ENCODE peak calls at places on chromosome 5, in four cellular contexts. S, I, K and Q are unnamed samples.

GRCh38 chr5:121325930-121326329 is 525.8 kb upstream of the FTMT start:
- DNase-seq in I (no peak), K (no peak), S (peak), Q (no peak)

GRCh38 chr5:171975877-171976667 is 30.4 kb downstream of the FBXW11 start:
- DNase-seq in K (no peak), S (no peak), I (no peak), Q (no peak)

GRCh38 chr5:135651156-135651555 is 72.4 kb upstream of the CXCL14 start:
- DNase-seq in I (no peak), S (peak), K (no peak), Q (no peak)

GRCh38 chr5:17096975-17097695 is 120.3 kb upstream of the BASP1 start:
- DNase-seq in K (no peak), I (no peak), S (no peak), Q (no peak)

GRCh38 chr5:23484094-23484493 is 23.3 kb upstream of the PRDM9 start:
- DNase-seq in S (peak), K (no peak), I (no peak), Q (no peak)

GRCh38 chr5:72438141-72438540 is 69.1 kb downstream of the ZNF366 start:
- DNase-seq in K (no peak), I (no peak), S (peak), Q (peak)

GRCh38 chr5:97388794-97389193 is 205.7 kb upstream of the RIOK2 start:
- DNase-seq in I (no peak), S (peak), K (no peak), Q (no peak)

GRCh38 chr5:5239191-5239590 is 99.1 kb downstream of the ADAMTS16 start:
- DNase-seq in S (no peak), K (no peak), I (no peak), Q (no peak)

GRCh38 chr5:6434737-6435136 is 13.9 kb upstream of the UBE2QL1 start:
- DNase-seq in S (no peak), K (no peak), I (no peak), Q (no peak)

GRCh38 chr5:135073771-135074345 is 39.8 kb upstream of the PITX1 start:
- DNase-seq in S (no peak), K (no peak), I (no peak), Q (no peak)

GRCh38 chr5:94043311-94043710 is 301.9 kb upstream of the POU5F2 start:
- DNase-seq in K (no peak), I (no peak), S (peak), Q (no peak)

GRCh38 chr5:173764321-173765029 is 123.7 kb upstream of the CPEB4 start:
- DNase-seq in S (peak), I (no peak), K (peak), Q (peak)

GRCh38 chr5:95262933-95263660 is 21.8 kb downstream of the MCTP1 start:
- DNase-seq in S (no peak), I (no peak), K (no peak), Q (no peak)

GRCh38 chr5:27140831-27141230 is 102.4 kb upstream of the CDH9 start:
- DNase-seq in S (no peak), K (no peak), I (no peak), Q (no peak)

GRCh38 chr5:22541037-22541436 is 312.1 kb downstream of the CDH12 start:
- DNase-seq in K (no peak), S (no peak), I (no peak), Q (no peak)

GRCh38 chr5:96885518-96886338 is 9.4 kb downstream of the ERAP2 start:
- DNase-seq in S (no peak), K (no peak), I (no peak), Q (peak)

GRCh38 chr5:128015978-128016377 is 67.6 kb upstream of the SLC12A2 start:
- DNase-seq in S (no peak), I (no peak), K (no peak), Q (no peak)

GRCh38 chr5:147567917-147568598 is 58.2 kb upstream of the DPYSL3 start:
- DNase-seq in K (peak), I (no peak), S (peak), Q (no peak)

GRCh38 chr5:132753135-132753987 is 6.1 kb downstream of the CCNI2 start:
- DNase-seq in S (no peak), I (no peak), K (no peak), Q (peak)

GRCh38 chr5:143228597-143229293 is 174.7 kb downstream of the NR3C1 start:
- DNase-seq in S (no peak), I (no peak), K (no peak), Q (no peak)

DNA sequence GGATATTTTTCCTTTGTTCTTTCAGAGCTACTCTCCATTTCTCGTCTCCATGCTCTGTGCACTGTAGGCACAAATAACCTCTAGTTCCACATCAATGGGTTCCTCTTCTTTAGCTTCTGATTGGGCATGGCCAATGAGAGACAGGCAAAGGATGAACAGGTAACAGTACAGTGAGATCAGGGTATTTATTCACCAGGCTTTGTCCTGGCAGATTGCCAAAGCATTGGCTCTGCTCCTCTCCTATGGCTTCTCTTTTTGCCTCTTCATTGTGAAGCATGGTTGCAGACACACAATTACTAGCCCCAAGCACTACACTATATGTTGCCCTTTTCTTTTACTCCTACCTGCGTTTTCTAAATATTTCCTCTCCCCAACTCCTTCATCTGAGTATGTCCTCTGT is 215.1 kb upstream of the ARRDC3 start:
- DNase-seq in I (no peak), K (no peak), S (no peak), Q (no peak)
- TF ChIP-seq CTCF in I (no peak), K (no peak), S (no peak), Q (no peak)

GRCh38 chr5:87765009-87765408 is 352.3 kb upstream of the CCNH start:
- DNase-seq in S (no peak), K (no peak), I (no peak), Q (no peak)

GRCh38 chr5:87770016-87770415 is 357.3 kb upstream of the CCNH start:
- DNase-seq in I (no peak), S (no peak), K (no peak), Q (no peak)

GRCh38 chr5:87769137-87769536 is 356.4 kb upstream of the CCNH start:
- DNase-seq in S (peak), I (no peak), K (no peak), Q (no peak)

DNA sequence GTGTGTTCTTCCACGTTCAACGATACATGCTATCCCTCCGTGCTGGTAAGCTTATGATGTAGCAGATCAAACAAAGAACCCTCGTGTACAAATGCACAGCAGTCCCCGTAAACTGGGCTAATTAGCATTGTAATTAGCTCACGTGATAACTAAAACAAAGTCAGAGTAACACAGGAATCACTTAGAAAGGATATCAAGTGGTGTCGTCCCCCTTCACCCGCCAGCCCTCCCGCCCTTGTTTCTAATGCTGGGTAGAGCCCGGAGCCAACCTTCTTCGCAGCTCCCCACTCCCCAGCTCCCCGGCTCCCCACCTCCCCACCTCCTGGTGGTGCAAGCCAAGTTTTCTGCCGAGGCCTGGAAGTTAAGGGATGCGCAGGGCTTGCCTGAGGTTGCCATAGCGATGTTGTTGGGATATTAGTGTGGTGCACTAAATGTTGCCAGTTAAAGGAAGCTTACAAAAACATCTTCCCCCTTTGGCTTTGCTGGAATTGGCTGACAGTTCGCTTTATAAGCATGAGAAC is 357.9 kb upstream of the CCNH start:
- DNase-seq in S (no peak), I (no peak), K (no peak), Q (no peak)
- H3K4me3 ChIP-seq in S (no peak), I (no peak), K (no peak), Q (no peak)

GRCh38 chr5:126536874-126537273 is 58.1 kb downstream of the ALDH7A1 start:
- DNase-seq in K (no peak), I (no peak), S (no peak), Q (no peak)
- TF ChIP-seq CTCF in K (peak), I (no peak), S (no peak), Q (no peak)

DNA sequence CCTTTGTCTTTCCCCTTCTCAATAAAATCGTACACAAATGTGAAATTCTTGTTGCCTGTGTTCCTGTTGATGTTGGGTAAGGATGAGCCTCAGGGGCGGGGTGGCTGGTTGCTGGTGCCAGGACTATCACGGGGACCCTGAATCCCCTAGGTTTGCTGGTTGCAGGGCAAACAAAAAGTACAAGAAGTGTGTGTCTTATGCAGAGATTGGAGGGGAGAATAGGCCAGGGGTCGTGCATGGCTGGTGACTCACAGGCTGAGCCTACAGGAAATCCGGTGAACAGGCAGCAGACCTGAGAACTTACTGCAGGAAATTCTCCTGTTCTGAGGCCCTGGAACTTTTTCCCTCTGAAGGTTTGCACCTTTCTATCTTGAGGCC is 5.5 kb downstream of the ANXA2R start:
- DNase-seq in K (no peak), S (peak), I (peak), Q (no peak)
- H3K4me3 ChIP-seq in K (peak), S (peak), I (peak), Q (no peak)